ENCODE peak calls at places on chromosomes 3 and 15, in four cellular contexts. One of them, this sample, is unnamed. For H3K36me3, the result is how much of the 10 kb centered on the place peaks cover.

GRCh38 chr3:179266701-179267211 is 15.8 kb upstream of the KCNMB3 start:
- DNase-seq in ovary: no peak
- DNase-seq in fibroblast of lung: no peak
- DNase-seq in endodermal cell: no peak
- DNase-seq in this sample: no peak

GRCh38 chr3:9101286-9101685 is 138.0 kb upstream of the RAD18 start:
- DNase-seq in ovary: no peak
- DNase-seq in fibroblast of lung: no peak
- DNase-seq in endodermal cell: peak
- DNase-seq in this sample: no peak

GRCh38 chr3:171980578-171981270 is 58.7 kb upstream of the FNDC3B start:
- DNase-seq in ovary: no peak
- DNase-seq in fibroblast of lung: peak
- DNase-seq in endodermal cell: no peak
- DNase-seq in this sample: no peak

GRCh38 chr15:54604963-54605362 is 591.8 kb downstream of the RSL24D1 start:
- DNase-seq in ovary: no peak
- DNase-seq in fibroblast of lung: no peak
- DNase-seq in endodermal cell: peak
- DNase-seq in this sample: no peak

GRCh38 chr3:149245738-149246451 is 24.3 kb upstream of the CP start:
- DNase-seq in ovary: no peak
- DNase-seq in fibroblast of lung: peak
- DNase-seq in endodermal cell: no peak
- DNase-seq in this sample: peak

GRCh38 chr15:96514607-96515285 is 184.2 kb downstream of the NR2F2 start:
- DNase-seq in ovary: no peak
- DNase-seq in fibroblast of lung: no peak
- DNase-seq in endodermal cell: no peak
- DNase-seq in this sample: no peak

GRCh38 chr15:69902414-69903062 is 195.2 kb downstream of the TLE3 start:
- DNase-seq in ovary: no peak
- DNase-seq in fibroblast of lung: no peak
- DNase-seq in endodermal cell: no peak
- DNase-seq in this sample: no peak

GRCh38 chr3:100698736-100699135 is 10.6 kb upstream of the TFG start:
- DNase-seq in ovary: no peak
- DNase-seq in fibroblast of lung: no peak
- DNase-seq in endodermal cell: no peak
- DNase-seq in this sample: no peak

GRCh38 chr3:149989307-149989706 is 18.6 kb upstream of the PFN2 start:
- DNase-seq in ovary: no peak
- DNase-seq in fibroblast of lung: no peak
- DNase-seq in endodermal cell: no peak
- DNase-seq in this sample: no peak

GRCh38 chr15:75051161-75051560 is 27.8 kb downstream of the PPCDC start:
- DNase-seq in ovary: no peak
- DNase-seq in fibroblast of lung: no peak
- DNase-seq in endodermal cell: no peak
- DNase-seq in this sample: no peak

GRCh38 chr3:89527736-89528335 is 420.4 kb downstream of the EPHA3 start:
- DNase-seq in ovary: no peak
- DNase-seq in fibroblast of lung: peak
- DNase-seq in endodermal cell: no peak
- DNase-seq in this sample: no peak

GRCh38 chr3:57557088-57557537 is 1.0 kb downstream of the PDE12 start:
- DNase-seq in ovary: no peak
- DNase-seq in fibroblast of lung: peak
- DNase-seq in endodermal cell: peak
- DNase-seq in this sample: no peak

GRCh38 chr3:172201136-172201989 is 162.0 kb downstream of the FNDC3B start:
- DNase-seq in ovary: peak
- DNase-seq in fibroblast of lung: peak
- DNase-seq in endodermal cell: no peak
- DNase-seq in this sample: no peak

GRCh38 chr3:15681668-15682067 is 80.1 kb downstream of the BTD start:
- DNase-seq in ovary: no peak
- DNase-seq in fibroblast of lung: no peak
- DNase-seq in endodermal cell: no peak
- DNase-seq in this sample: no peak

GRCh38 chr3:100150583-100150982 is 36.3 kb upstream of the FILIP1L start:
- DNase-seq in ovary: no peak
- DNase-seq in fibroblast of lung: peak
- DNase-seq in endodermal cell: no peak
- DNase-seq in this sample: no peak

GRCh38 chr3:57278237-57278636 is 14.2 kb downstream of the ASB14 start:
- DNase-seq in ovary: no peak
- DNase-seq in fibroblast of lung: no peak
- DNase-seq in endodermal cell: no peak
- DNase-seq in this sample: no peak

GRCh38 chr3:126835472-126836219 is 131.6 kb downstream of the CHCHD6 start:
- DNase-seq in ovary: no peak
- DNase-seq in fibroblast of lung: peak
- DNase-seq in endodermal cell: no peak
- DNase-seq in this sample: peak

GRCh38 chr3:128073185-128073725 is 21.0 kb downstream of the SEC61A1 start:
- DNase-seq in ovary: no peak
- DNase-seq in fibroblast of lung: no peak
- DNase-seq in endodermal cell: peak
- DNase-seq in this sample: no peak

GRCh38 chr3:7897643-7898042 is 604.0 kb upstream of the LMCD1 start:
- DNase-seq in ovary: no peak
- DNase-seq in fibroblast of lung: no peak
- DNase-seq in endodermal cell: no peak
- DNase-seq in this sample: no peak

GRCh38 chr3:150217691-150218090 is 190.4 kb upstream of the TSC22D2 start:
- DNase-seq in ovary: no peak
- DNase-seq in fibroblast of lung: no peak
- DNase-seq in endodermal cell: no peak
- DNase-seq in this sample: no peak

GRCh38 chr3:111210866-111211564 is 139.4 kb downstream of the NECTIN3 start:
- DNase-seq in ovary: no peak
- DNase-seq in fibroblast of lung: peak
- DNase-seq in endodermal cell: peak
- DNase-seq in this sample: no peak

GRCh38 chr3:33884701-33885100 is 86.3 kb downstream of the PDCD6IP start:
- DNase-seq in ovary: no peak
- DNase-seq in fibroblast of lung: no peak
- DNase-seq in endodermal cell: no peak
- DNase-seq in this sample: no peak

GRCh38 chr3:33886015-33886414 is 87.6 kb downstream of the PDCD6IP start:
- DNase-seq in ovary: no peak
- DNase-seq in fibroblast of lung: peak
- DNase-seq in endodermal cell: no peak
- DNase-seq in this sample: no peak

GRCh38 chr3:33885496-33885895 is 87.1 kb downstream of the PDCD6IP start:
- DNase-seq in ovary: no peak
- DNase-seq in fibroblast of lung: no peak
- DNase-seq in endodermal cell: no peak
- DNase-seq in this sample: no peak

GRCh38 chr3:33883538-33884203 is 85.2 kb downstream of the PDCD6IP start:
- DNase-seq in ovary: no peak
- DNase-seq in fibroblast of lung: peak
- DNase-seq in endodermal cell: peak
- DNase-seq in this sample: peak

DNA sequence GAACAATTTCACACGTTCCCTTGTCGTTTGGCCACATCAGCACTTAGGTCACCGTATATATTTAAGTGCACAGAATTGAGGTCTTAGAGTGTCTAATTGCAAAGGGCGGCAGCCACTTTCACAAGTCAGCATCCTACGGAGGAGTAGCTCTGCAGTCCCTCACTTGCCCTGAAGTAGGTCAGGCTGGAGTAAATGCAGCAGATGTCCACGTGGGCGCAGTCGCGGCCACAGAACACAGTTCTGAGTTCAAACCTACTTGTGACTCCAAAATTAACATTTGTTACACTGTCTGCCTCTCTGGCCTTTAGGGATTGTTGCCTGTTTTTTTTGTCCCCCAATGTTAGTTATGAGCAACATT is 85.8 kb downstream of the PDCD6IP start:
- DNase-seq in ovary: no peak
- DNase-seq in fibroblast of lung: no peak
- DNase-seq in endodermal cell: peak
- DNase-seq in this sample: peak
- TF ChIP-seq CTCF in ovary: no peak
- TF ChIP-seq CTCF in fibroblast of lung: peak
- TF ChIP-seq CTCF in endodermal cell: peak
- TF ChIP-seq CTCF in this sample: peak

GRCh38 chr3:143170043-143170442 is 50.5 kb downstream of the CHST2 start:
- DNase-seq in ovary: no peak
- DNase-seq in fibroblast of lung: no peak
- DNase-seq in endodermal cell: no peak
- DNase-seq in this sample: no peak
- H3K4me3 ChIP-seq in ovary: no peak
- H3K4me3 ChIP-seq in fibroblast of lung: no peak
- H3K4me3 ChIP-seq in endodermal cell: no peak
- H3K4me3 ChIP-seq in this sample: no peak

GRCh38 chr15:63628123-63628822 is 31.1 kb downstream of the FBXL22 start:
- DNase-seq in ovary: no peak
- DNase-seq in fibroblast of lung: peak
- DNase-seq in endodermal cell: no peak
- DNase-seq in this sample: no peak
- H3K36me3 ChIP-seq in ovary: under half
- H3K36me3 ChIP-seq in fibroblast of lung: under half
- H3K36me3 ChIP-seq in endodermal cell: half or more
- H3K36me3 ChIP-seq in this sample: under half

GRCh38 chr3:184659797-184660301 is 52.0 kb downstream of the MAGEF1 start:
- DNase-seq in ovary: no peak
- DNase-seq in fibroblast of lung: peak
- DNase-seq in endodermal cell: peak
- DNase-seq in this sample: no peak

GRCh38 chr3:184663756-184664155 is 48.1 kb downstream of the MAGEF1 start:
- DNase-seq in ovary: no peak
- DNase-seq in fibroblast of lung: peak
- DNase-seq in endodermal cell: peak
- DNase-seq in this sample: no peak

GRCh38 chr3:184658223-184658860 is 53.5 kb downstream of the MAGEF1 start:
- DNase-seq in ovary: no peak
- DNase-seq in fibroblast of lung: no peak
- DNase-seq in endodermal cell: peak
- DNase-seq in this sample: no peak

GRCh38 chr3:184665101-184665500 is 46.8 kb downstream of the MAGEF1 start:
- DNase-seq in ovary: no peak
- DNase-seq in fibroblast of lung: no peak
- DNase-seq in endodermal cell: peak
- DNase-seq in this sample: no peak

DNA sequence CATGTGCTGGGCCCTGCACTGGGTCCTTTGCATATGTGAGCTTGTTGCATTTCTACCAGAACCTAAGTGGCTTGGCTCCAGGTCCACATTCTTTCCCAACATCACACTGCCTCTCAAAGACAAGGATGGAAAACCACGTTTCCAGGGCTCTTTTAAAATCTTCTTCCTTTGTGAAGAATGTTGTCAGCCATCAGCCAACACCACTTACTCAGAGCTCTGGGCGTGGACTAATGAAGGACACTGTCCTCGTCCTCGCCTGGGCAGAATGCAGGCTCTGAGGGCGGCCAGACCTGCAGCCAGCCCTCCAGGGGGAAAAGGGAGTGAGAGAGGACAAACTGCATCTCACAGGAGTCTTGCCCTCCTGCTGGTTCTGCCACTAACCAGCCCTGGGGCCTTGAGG is 49.7 kb downstream of the MAGEF1 start:
- DNase-seq in ovary: no peak
- DNase-seq in fibroblast of lung: peak
- DNase-seq in endodermal cell: peak
- DNase-seq in this sample: no peak
- TF ChIP-seq CTCF in ovary: no peak
- TF ChIP-seq CTCF in fibroblast of lung: no peak
- TF ChIP-seq CTCF in endodermal cell: no peak
- TF ChIP-seq CTCF in this sample: no peak

GRCh38 chr15:84657748-84658079 is 285 bp downstream of the NMB start:
- DNase-seq in ovary: no peak
- DNase-seq in fibroblast of lung: no peak
- DNase-seq in endodermal cell: no peak
- DNase-seq in this sample: no peak

GRCh38 chr15:84658080-84658787 is at the start of gene NMB:
- DNase-seq in ovary: peak
- DNase-seq in fibroblast of lung: peak
- DNase-seq in endodermal cell: peak
- DNase-seq in this sample: no peak

GRCh38 chr15:84656972-84657371 is 1.0 kb downstream of the NMB start:
- DNase-seq in ovary: no peak
- DNase-seq in fibroblast of lung: no peak
- DNase-seq in endodermal cell: no peak
- DNase-seq in this sample: no peak

GRCh38 chr15:84659904-84660781 is 2.1 kb upstream of the NMB start:
- DNase-seq in ovary: no peak
- DNase-seq in fibroblast of lung: no peak
- DNase-seq in endodermal cell: no peak
- DNase-seq in this sample: no peak

DNA sequence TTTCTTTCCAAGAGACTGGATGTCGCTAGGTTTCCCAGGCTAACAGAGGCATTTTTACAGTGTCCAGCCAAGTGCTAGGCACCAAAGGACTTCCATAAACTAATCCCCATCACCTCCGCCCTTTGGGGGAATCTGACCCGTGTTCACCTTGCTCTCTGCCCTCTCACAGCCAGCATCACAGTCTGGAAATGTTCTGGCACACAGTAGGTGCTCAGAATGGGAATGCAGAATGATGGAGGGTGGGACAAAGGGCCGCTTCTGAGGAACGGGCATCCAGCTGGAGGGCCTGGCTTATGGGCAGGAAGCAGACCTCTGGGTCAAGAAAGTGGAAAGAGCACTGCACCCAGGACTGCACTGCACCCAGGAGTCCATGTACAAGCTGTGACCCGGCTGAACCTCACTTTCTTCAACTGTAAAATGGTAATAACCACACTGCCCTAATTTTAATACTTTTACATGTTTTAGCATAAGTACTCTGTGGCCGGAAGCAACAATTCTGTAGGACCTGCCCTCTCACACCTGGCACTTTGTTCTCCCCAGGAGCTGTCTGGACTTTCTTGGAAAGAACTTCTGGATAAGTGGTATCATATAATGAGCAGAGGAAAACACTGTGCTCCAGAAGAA is 901 bp upstream of the NMB start:
- DNase-seq in ovary: no peak
- DNase-seq in fibroblast of lung: no peak
- DNase-seq in endodermal cell: no peak
- DNase-seq in this sample: no peak
- H3K4me3 ChIP-seq in ovary: peak
- H3K4me3 ChIP-seq in fibroblast of lung: no peak
- H3K4me3 ChIP-seq in endodermal cell: peak
- H3K4me3 ChIP-seq in this sample: no peak

GRCh38 chr3:63993653-63994079 is 29.6 kb downstream of the PSMD6 start:
- DNase-seq in ovary: peak
- DNase-seq in fibroblast of lung: peak
- DNase-seq in endodermal cell: peak
- DNase-seq in this sample: no peak
- H3K36me3 ChIP-seq in ovary: under half
- H3K36me3 ChIP-seq in fibroblast of lung: under half
- H3K36me3 ChIP-seq in endodermal cell: half or more
- H3K36me3 ChIP-seq in this sample: under half

GRCh38 chr15:41972341-41973237 is at the start of gene EHD4:
- DNase-seq in ovary: peak
- DNase-seq in fibroblast of lung: peak
- DNase-seq in endodermal cell: peak
- DNase-seq in this sample: peak
- TF ChIP-seq CTCF in ovary: no peak
- TF ChIP-seq CTCF in fibroblast of lung: peak
- TF ChIP-seq CTCF in endodermal cell: peak
- TF ChIP-seq CTCF in this sample: peak

GRCh38 chr3:42906905-42907183 is 902 bp downstream of the ZNF662 start:
- DNase-seq in ovary: no peak
- DNase-seq in fibroblast of lung: no peak
- DNase-seq in endodermal cell: no peak
- DNase-seq in this sample: no peak
- H3K4me3 ChIP-seq in ovary: peak
- H3K4me3 ChIP-seq in fibroblast of lung: peak
- H3K4me3 ChIP-seq in endodermal cell: no peak
- H3K4me3 ChIP-seq in this sample: peak